ENCODE peak calls at places on chromosomes 11 and 22, in four cellular contexts. One of them, this sample, is unnamed.
A peak's percentile ranks its signal among the peaks of the same experiment; 100 is the strongest.

GRCh38 chr22:46352691-46353386 is 17.3 kb downstream of the TRMU start:
- DNase-seq in K562: no peak
- DNase-seq in WTC11: no peak
- DNase-seq in HepG2: no peak
- DNase-seq in this sample: no peak

GRCh38 chr22:33330534-33330933 is 272.4 kb upstream of the SYN3 start:
- DNase-seq in K562: no peak
- DNase-seq in WTC11: no peak
- DNase-seq in HepG2: no peak
- DNase-seq in this sample: no peak

GRCh38 chr11:60985991-60986915 is 14.8 kb downstream of the CD6 start:
- DNase-seq in K562: no peak
- DNase-seq in WTC11: no peak
- DNase-seq in HepG2: no peak
- DNase-seq in this sample: no peak

GRCh38 chr11:124069429-124070401 is 28.6 kb upstream of the OR10G7 start:
- DNase-seq in K562: peak; percentile 47
- DNase-seq in WTC11: peak; percentile 76
- DNase-seq in HepG2: peak; percentile 42
- DNase-seq in this sample: peak; percentile 13

GRCh38 chr11:2666828-2667570 is 32.8 kb downstream of the KCNQ1OT1 start:
- DNase-seq in K562: no peak
- DNase-seq in WTC11: no peak
- DNase-seq in HepG2: no peak
- DNase-seq in this sample: no peak

GRCh38 chr11:16985297-16985696 is 28.9 kb downstream of the PLEKHA7 start:
- DNase-seq in K562: no peak
- DNase-seq in WTC11: no peak
- DNase-seq in HepG2: peak; percentile 74
- DNase-seq in this sample: no peak

GRCh38 chr11:70074701-70075100 is 3.4 kb upstream of the ANO1 start:
- DNase-seq in K562: no peak
- DNase-seq in WTC11: no peak
- DNase-seq in HepG2: no peak
- DNase-seq in this sample: no peak

GRCh38 chr11:15883349-15883961 is 472.9 kb downstream of the SOX6 start:
- DNase-seq in K562: no peak
- DNase-seq in WTC11: no peak
- DNase-seq in HepG2: no peak
- DNase-seq in this sample: no peak

GRCh38 chr11:132158696-132159095 is 788.3 kb downstream of the NTM start:
- DNase-seq in K562: no peak
- DNase-seq in WTC11: no peak
- DNase-seq in HepG2: no peak
- DNase-seq in this sample: no peak

GRCh38 chr11:66044757-66045156 is 4.2 kb downstream of the GAL3ST3 start:
- DNase-seq in K562: no peak
- DNase-seq in WTC11: no peak
- DNase-seq in HepG2: no peak
- DNase-seq in this sample: no peak

GRCh38 chr11:58609723-58610122 is 12.7 kb upstream of the CNTF start:
- DNase-seq in K562: no peak
- DNase-seq in WTC11: no peak
- DNase-seq in HepG2: no peak
- DNase-seq in this sample: no peak

GRCh38 chr22:31141551-31141950 is 1.2 kb upstream of the PLA2G3 start:
- DNase-seq in K562: no peak
- DNase-seq in WTC11: no peak
- DNase-seq in HepG2: no peak
- DNase-seq in this sample: no peak

GRCh38 chr22:28345304-28345703 is 334.3 kb downstream of the TTC28 start:
- DNase-seq in K562: no peak
- DNase-seq in WTC11: no peak
- DNase-seq in HepG2: no peak
- DNase-seq in this sample: no peak

GRCh38 chr11:69369945-69370344 is 76.0 kb downstream of the MYEOV start:
- DNase-seq in K562: no peak
- DNase-seq in WTC11: no peak
- DNase-seq in HepG2: no peak
- DNase-seq in this sample: no peak

GRCh38 chr22:30572840-30573593 is 1.4 kb downstream of the GAL3ST1 start:
- DNase-seq in K562: no peak
- DNase-seq in WTC11: no peak
- DNase-seq in HepG2: peak; percentile 44
- DNase-seq in this sample: no peak

GRCh38 chr22:39170825-39171622 is 18.5 kb upstream of the CBX7 start:
- DNase-seq in K562: peak; percentile 77
- DNase-seq in WTC11: peak; percentile 91
- DNase-seq in HepG2: peak; percentile 53
- DNase-seq in this sample: peak; percentile 53
- TF ChIP-seq NR2C2 in K562: no peak
- TF ChIP-seq NR2C2 in WTC11: no peak
- TF ChIP-seq NR2C2 in HepG2: no peak
- TF ChIP-seq NR2C2 in this sample: no peak

GRCh38 chr11:34794696-34795095 is 121.5 kb downstream of the APIP start:
- DNase-seq in K562: no peak
- DNase-seq in WTC11: no peak
- DNase-seq in HepG2: no peak
- DNase-seq in this sample: no peak

GRCh38 chr11:34791725-34792124 is 124.5 kb downstream of the APIP start:
- DNase-seq in K562: no peak
- DNase-seq in WTC11: no peak
- DNase-seq in HepG2: peak; percentile 17
- DNase-seq in this sample: no peak

GRCh38 chr11:34793666-34794065 is 122.5 kb downstream of the APIP start:
- DNase-seq in K562: no peak
- DNase-seq in WTC11: no peak
- DNase-seq in HepG2: no peak
- DNase-seq in this sample: no peak

GRCh38 chr11:34792143-34792542 is 124.0 kb downstream of the APIP start:
- DNase-seq in K562: peak; percentile 32
- DNase-seq in WTC11: no peak
- DNase-seq in HepG2: no peak
- DNase-seq in this sample: no peak

GRCh38 chr11:34792814-34793241 is 123.4 kb downstream of the APIP start:
- DNase-seq in K562: no peak
- DNase-seq in WTC11: no peak
- DNase-seq in HepG2: peak; percentile 12
- DNase-seq in this sample: no peak
- TF ChIP-seq NR2C2 in K562: no peak
- TF ChIP-seq NR2C2 in WTC11: no peak
- TF ChIP-seq NR2C2 in HepG2: no peak
- TF ChIP-seq NR2C2 in this sample: no peak

GRCh38 chr11:11119917-11120316 is 233.1 kb downstream of the CSNK2A3 start:
- DNase-seq in K562: no peak
- DNase-seq in WTC11: peak; percentile 14
- DNase-seq in HepG2: no peak
- DNase-seq in this sample: no peak
- TF ChIP-seq NR2C2 in K562: no peak
- TF ChIP-seq NR2C2 in WTC11: no peak
- TF ChIP-seq NR2C2 in HepG2: no peak
- TF ChIP-seq NR2C2 in this sample: no peak

DNA sequence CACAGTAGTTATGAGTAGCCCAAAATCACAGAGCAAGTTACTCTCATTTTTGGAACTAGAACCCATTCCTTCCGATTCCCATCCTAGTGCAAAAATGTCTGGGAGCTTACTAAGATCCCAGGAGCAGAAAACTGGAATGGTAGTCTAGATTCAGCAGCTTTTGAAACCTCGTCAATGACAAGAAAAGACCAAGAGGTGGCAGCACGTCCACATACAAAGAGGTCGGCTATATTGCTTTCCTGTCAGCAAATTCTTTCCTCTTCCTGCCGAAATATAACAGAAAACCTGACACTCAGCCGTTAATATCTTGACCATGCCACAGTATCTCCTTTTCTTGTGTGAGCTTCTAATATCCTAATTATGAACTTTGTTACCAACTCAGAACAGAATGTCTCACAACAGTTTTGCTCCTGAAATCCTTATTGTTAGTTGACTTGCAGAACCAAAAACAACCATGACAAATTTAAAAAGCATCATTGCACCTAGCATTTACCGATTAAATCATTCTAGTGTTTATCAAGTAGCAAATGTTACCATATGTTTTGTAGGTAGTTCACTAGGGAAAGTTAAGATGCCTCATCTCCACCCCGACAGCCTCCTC is 92.8 kb upstream of the OR9G4 start:
- DNase-seq in K562: peak; percentile 55
- DNase-seq in WTC11: peak; percentile 55
- DNase-seq in HepG2: peak; percentile 52
- DNase-seq in this sample: peak; percentile 7
- TF ChIP-seq NR2C2 in K562: no peak
- TF ChIP-seq NR2C2 in WTC11: no peak
- TF ChIP-seq NR2C2 in HepG2: no peak
- TF ChIP-seq NR2C2 in this sample: no peak

GRCh38 chr11:5712507-5712906 is 22.9 kb downstream of the TRIM22 start:
- DNase-seq in K562: peak; percentile 20
- DNase-seq in WTC11: no peak
- DNase-seq in HepG2: no peak
- DNase-seq in this sample: no peak
- TF ChIP-seq NR2C2 in K562: no peak
- TF ChIP-seq NR2C2 in WTC11: no peak
- TF ChIP-seq NR2C2 in HepG2: no peak
- TF ChIP-seq NR2C2 in this sample: no peak

DNA sequence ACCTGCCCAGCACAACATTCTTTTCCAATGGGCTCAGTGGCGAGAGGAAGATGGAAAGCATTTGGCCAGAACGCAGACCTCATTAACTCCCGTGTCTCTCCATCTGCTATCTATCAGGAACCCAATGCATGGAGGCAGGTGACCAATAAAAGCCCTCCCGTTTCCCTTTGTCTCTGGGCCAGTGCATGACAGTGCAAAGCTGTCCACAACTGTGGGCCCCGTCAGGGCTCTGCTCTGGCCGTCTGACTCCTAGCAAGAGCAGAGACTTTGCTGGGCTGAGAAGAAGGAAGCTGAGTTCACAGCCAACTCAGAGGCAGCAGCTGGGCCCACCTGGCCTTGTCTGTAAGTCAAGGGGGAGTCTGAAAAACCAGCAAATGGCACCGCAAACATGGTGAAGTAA is 177.8 kb downstream of the TENM4 start:
- DNase-seq in K562: no peak
- DNase-seq in WTC11: no peak
- DNase-seq in HepG2: no peak
- DNase-seq in this sample: no peak
- TF ChIP-seq NR2C2 in K562: no peak
- TF ChIP-seq NR2C2 in WTC11: no peak
- TF ChIP-seq NR2C2 in HepG2: no peak
- TF ChIP-seq NR2C2 in this sample: no peak

DNA sequence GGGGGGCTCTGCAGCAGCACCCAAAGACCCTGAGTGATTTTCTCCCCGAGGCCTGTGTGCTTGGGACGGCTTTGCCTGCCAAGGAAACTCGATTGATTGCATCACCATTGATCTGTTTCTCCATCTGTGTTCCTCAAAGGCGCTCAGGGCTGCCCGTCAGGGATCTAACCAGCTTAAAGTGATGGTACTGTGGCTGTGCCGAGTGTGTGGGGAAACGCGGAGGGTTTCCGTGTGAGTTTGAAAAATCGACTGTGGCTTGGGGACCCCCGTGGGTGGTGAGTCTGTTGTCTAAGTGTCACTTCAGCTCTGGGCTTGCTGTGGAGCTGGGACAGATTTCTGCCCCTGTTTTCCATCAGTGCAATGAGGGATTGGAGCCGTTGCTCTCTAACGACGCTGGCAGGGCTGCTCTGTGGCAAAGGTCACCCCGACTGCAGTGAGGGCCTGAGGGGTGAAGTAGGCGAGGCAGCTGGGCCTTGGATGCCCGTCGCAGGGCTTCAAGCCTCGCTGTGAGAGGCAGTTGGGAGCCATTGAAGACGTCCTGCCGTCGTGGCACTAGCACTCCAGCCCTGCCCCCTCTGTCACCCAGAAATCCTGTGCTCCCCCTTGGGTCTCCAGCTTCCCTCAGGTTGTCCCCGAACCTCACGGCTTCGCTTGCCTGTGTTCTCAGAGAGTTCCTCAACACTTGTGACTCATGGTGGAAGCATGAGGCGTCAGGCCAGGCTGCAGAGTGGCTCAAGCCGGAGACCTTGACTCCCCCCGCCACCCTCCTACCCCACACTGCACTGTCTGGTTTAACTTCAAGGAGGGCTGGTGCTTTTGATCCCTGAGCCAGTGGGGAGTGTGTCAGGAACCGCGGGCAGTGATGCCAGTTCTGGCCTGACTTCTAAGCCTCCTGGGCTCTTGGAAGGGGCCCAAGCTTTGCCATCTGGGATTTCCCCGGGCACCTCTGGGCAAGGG is 21.8 kb downstream of the CACNA1I start:
- DNase-seq in K562: no peak
- DNase-seq in WTC11: no peak
- DNase-seq in HepG2: no peak
- DNase-seq in this sample: no peak
- TF ChIP-seq NR2C2 in K562: no peak
- TF ChIP-seq NR2C2 in WTC11: no peak
- TF ChIP-seq NR2C2 in HepG2: no peak
- TF ChIP-seq NR2C2 in this sample: no peak

GRCh38 chr11:133946018-133946417 is 10.8 kb downstream of the IGSF9B start:
- DNase-seq in K562: no peak
- DNase-seq in WTC11: no peak
- DNase-seq in HepG2: no peak
- DNase-seq in this sample: no peak

GRCh38 chr11:133946541-133947297 is 10.0 kb downstream of the IGSF9B start:
- DNase-seq in K562: no peak
- DNase-seq in WTC11: peak; percentile 43
- DNase-seq in HepG2: no peak
- DNase-seq in this sample: no peak

GRCh38 chr11:133945087-133945974 is 11.4 kb downstream of the IGSF9B start:
- DNase-seq in K562: no peak
- DNase-seq in WTC11: no peak
- DNase-seq in HepG2: no peak
- DNase-seq in this sample: no peak

GRCh38 chr11:133948711-133949110 is 8.1 kb downstream of the IGSF9B start:
- DNase-seq in K562: no peak
- DNase-seq in WTC11: no peak
- DNase-seq in HepG2: no peak
- DNase-seq in this sample: no peak

GRCh38 chr11:133947298-133947905 is 9.4 kb downstream of the IGSF9B start:
- DNase-seq in K562: peak; percentile 28
- DNase-seq in WTC11: peak; percentile 76
- DNase-seq in HepG2: peak; percentile 20
- DNase-seq in this sample: no peak
- TF ChIP-seq NR2C2 in K562: no peak
- TF ChIP-seq NR2C2 in WTC11: no peak
- TF ChIP-seq NR2C2 in HepG2: no peak
- TF ChIP-seq NR2C2 in this sample: no peak

DNA sequence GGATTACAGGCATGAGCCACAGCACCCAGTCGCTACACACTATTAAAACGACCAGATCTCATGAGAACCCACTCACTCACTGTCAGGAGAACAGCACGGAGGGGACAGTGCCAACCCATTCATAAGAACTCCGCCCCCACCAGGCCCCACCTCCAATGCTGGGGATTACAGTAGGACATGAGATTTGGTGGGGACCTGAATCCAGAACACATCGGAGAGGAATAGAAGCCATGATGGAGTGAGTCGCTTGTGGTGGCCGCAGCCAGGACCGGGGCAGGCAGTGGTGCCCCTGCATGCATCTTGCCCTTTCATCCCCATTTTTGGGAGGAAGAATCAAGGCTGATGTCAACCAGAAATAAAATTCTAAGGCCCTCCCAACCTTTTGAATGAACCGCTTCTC is 8.7 kb downstream of the NADSYN1 start:
- DNase-seq in K562: no peak
- DNase-seq in WTC11: no peak
- DNase-seq in HepG2: no peak
- DNase-seq in this sample: no peak
- TF ChIP-seq NR2C2 in K562: no peak
- TF ChIP-seq NR2C2 in WTC11: no peak
- TF ChIP-seq NR2C2 in HepG2: no peak
- TF ChIP-seq NR2C2 in this sample: no peak

This sample was measured in GM12878.